ENCODE peak calls at places on chromosomes 2 and 18, in five cellular contexts. One of them, this sample, is unnamed.

GRCh38 chr2:235850771-235851551 is 317.2 kb downstream of the GBX2 start:
- DNase-seq in NCI-H1436: no peak
- DNase-seq in neural crest cell: no peak
- DNase-seq in activated CD8-positive, alpha-beta memory T cell treated with anti-CD3 and anti-CD28 coated beads for 1 hour: no peak
- DNase-seq in SK-N-SH: no peak
- DNase-seq in this sample: no peak

GRCh38 chr2:238466242-238466598 is 39.5 kb downstream of the ASB1 start:
- DNase-seq in NCI-H1436: no peak
- DNase-seq in neural crest cell: no peak
- DNase-seq in activated CD8-positive, alpha-beta memory T cell treated with anti-CD3 and anti-CD28 coated beads for 1 hour: no peak
- DNase-seq in SK-N-SH: no peak
- DNase-seq in this sample: no peak

GRCh38 chr2:33673937-33674336 is 74.8 kb upstream of the FAM98A start:
- DNase-seq in NCI-H1436: peak; percentile 1
- DNase-seq in neural crest cell: no peak
- DNase-seq in activated CD8-positive, alpha-beta memory T cell treated with anti-CD3 and anti-CD28 coated beads for 1 hour: no peak
- DNase-seq in SK-N-SH: peak; percentile 24
- DNase-seq in this sample: no peak

GRCh38 chr2:222950886-222951285 is 90.0 kb downstream of the ACSL3 start:
- DNase-seq in NCI-H1436: no peak
- DNase-seq in neural crest cell: no peak
- DNase-seq in activated CD8-positive, alpha-beta memory T cell treated with anti-CD3 and anti-CD28 coated beads for 1 hour: no peak
- DNase-seq in SK-N-SH: no peak
- DNase-seq in this sample: no peak

GRCh38 chr18:76565238-76566173 is 70.5 kb upstream of the ZNF516 start:
- DNase-seq in NCI-H1436: peak; percentile 37
- DNase-seq in neural crest cell: peak; percentile 44
- DNase-seq in activated CD8-positive, alpha-beta memory T cell treated with anti-CD3 and anti-CD28 coated beads for 1 hour: no peak
- DNase-seq in SK-N-SH: peak; percentile 55
- DNase-seq in this sample: peak; percentile 15

GRCh38 chr2:160630801-160631590 is 137.4 kb upstream of the RBMS1 start:
- DNase-seq in NCI-H1436: no peak
- DNase-seq in neural crest cell: no peak
- DNase-seq in activated CD8-positive, alpha-beta memory T cell treated with anti-CD3 and anti-CD28 coated beads for 1 hour: no peak
- DNase-seq in SK-N-SH: peak; percentile 60
- DNase-seq in this sample: no peak

GRCh38 chr2:120803764-120804335 is 68.2 kb downstream of the GLI2 start:
- DNase-seq in NCI-H1436: no peak
- DNase-seq in neural crest cell: no peak
- DNase-seq in activated CD8-positive, alpha-beta memory T cell treated with anti-CD3 and anti-CD28 coated beads for 1 hour: no peak
- DNase-seq in SK-N-SH: no peak
- DNase-seq in this sample: no peak

GRCh38 chr2:188965147-188965546 is 9.0 kb upstream of the COL3A1 start:
- DNase-seq in NCI-H1436: no peak
- DNase-seq in neural crest cell: no peak
- DNase-seq in activated CD8-positive, alpha-beta memory T cell treated with anti-CD3 and anti-CD28 coated beads for 1 hour: no peak
- DNase-seq in SK-N-SH: no peak
- DNase-seq in this sample: no peak

GRCh38 chr2:108316881-108317258 is 28.2 kb downstream of the SULT1C2 start:
- DNase-seq in NCI-H1436: no peak
- DNase-seq in neural crest cell: no peak
- DNase-seq in activated CD8-positive, alpha-beta memory T cell treated with anti-CD3 and anti-CD28 coated beads for 1 hour: no peak
- DNase-seq in SK-N-SH: no peak
- DNase-seq in this sample: no peak

GRCh38 chr2:240164586-240164985 is 24.1 kb upstream of the OTOS start:
- DNase-seq in NCI-H1436: no peak
- DNase-seq in neural crest cell: no peak
- DNase-seq in activated CD8-positive, alpha-beta memory T cell treated with anti-CD3 and anti-CD28 coated beads for 1 hour: no peak
- DNase-seq in SK-N-SH: no peak
- DNase-seq in this sample: no peak

GRCh38 chr2:230335461-230335863 is 8.5 kb downstream of the SP140L start:
- DNase-seq in NCI-H1436: no peak
- DNase-seq in neural crest cell: no peak
- DNase-seq in activated CD8-positive, alpha-beta memory T cell treated with anti-CD3 and anti-CD28 coated beads for 1 hour: no peak
- DNase-seq in SK-N-SH: no peak
- DNase-seq in this sample: no peak

GRCh38 chr2:145015561-145015960 is 495.6 kb upstream of the ZEB2 start:
- DNase-seq in NCI-H1436: no peak
- DNase-seq in neural crest cell: no peak
- DNase-seq in activated CD8-positive, alpha-beta memory T cell treated with anti-CD3 and anti-CD28 coated beads for 1 hour: no peak
- DNase-seq in SK-N-SH: no peak
- DNase-seq in this sample: no peak

GRCh38 chr2:241035142-241035817 is 36.9 kb downstream of the SNED1 start:
- DNase-seq in NCI-H1436: peak; percentile 65
- DNase-seq in neural crest cell: no peak
- DNase-seq in activated CD8-positive, alpha-beta memory T cell treated with anti-CD3 and anti-CD28 coated beads for 1 hour: peak; percentile 30
- DNase-seq in SK-N-SH: no peak
- DNase-seq in this sample: no peak

GRCh38 chr2:173962583-173963110 is 2.5 kb downstream of the SP3 start:
- DNase-seq in NCI-H1436: no peak
- DNase-seq in neural crest cell: no peak
- DNase-seq in activated CD8-positive, alpha-beta memory T cell treated with anti-CD3 and anti-CD28 coated beads for 1 hour: no peak
- DNase-seq in SK-N-SH: no peak
- DNase-seq in this sample: no peak

GRCh38 chr2:240319855-240320560 is 115.5 kb upstream of the GPC1 start:
- DNase-seq in NCI-H1436: no peak
- DNase-seq in neural crest cell: no peak
- DNase-seq in activated CD8-positive, alpha-beta memory T cell treated with anti-CD3 and anti-CD28 coated beads for 1 hour: no peak
- DNase-seq in SK-N-SH: peak; percentile 15
- DNase-seq in this sample: no peak

GRCh38 chr2:66607152-66607551 is 172.2 kb downstream of the MEIS1 start:
- DNase-seq in NCI-H1436: no peak
- DNase-seq in neural crest cell: no peak
- DNase-seq in activated CD8-positive, alpha-beta memory T cell treated with anti-CD3 and anti-CD28 coated beads for 1 hour: no peak
- DNase-seq in SK-N-SH: no peak
- DNase-seq in this sample: no peak

GRCh38 chr2:148553332-148553887 is 91.1 kb upstream of the EPC2 start:
- DNase-seq in NCI-H1436: no peak
- DNase-seq in neural crest cell: no peak
- DNase-seq in activated CD8-positive, alpha-beta memory T cell treated with anti-CD3 and anti-CD28 coated beads for 1 hour: no peak
- DNase-seq in SK-N-SH: no peak
- DNase-seq in this sample: no peak

GRCh38 chr18:43760010-43760409 is 482.7 kb upstream of the SYT4 start:
- DNase-seq in NCI-H1436: no peak
- DNase-seq in neural crest cell: no peak
- DNase-seq in activated CD8-positive, alpha-beta memory T cell treated with anti-CD3 and anti-CD28 coated beads for 1 hour: no peak
- DNase-seq in SK-N-SH: no peak
- DNase-seq in this sample: no peak

GRCh38 chr2:160028431-160029269 is 33.8 kb downstream of the PLA2R1 start:
- DNase-seq in NCI-H1436: no peak
- DNase-seq in neural crest cell: no peak
- DNase-seq in activated CD8-positive, alpha-beta memory T cell treated with anti-CD3 and anti-CD28 coated beads for 1 hour: no peak
- DNase-seq in SK-N-SH: no peak
- DNase-seq in this sample: no peak